ENCODE peak calls at places on chromosomes 13 and 19, in five cellular contexts. V is SJSA1, T is fibroblast of lung, J is gastrocnemius medialis, Z is AG04450. S is an unnamed sample.

GRCh38 chr19:15623711-15624318 is 8.8 kb downstream of the CYP4F8 start:
- DNase-seq in V (no peak), T (no peak), J (no peak), Z (no peak), S (no peak)

GRCh38 chr13:79631260-79631659 is 150.3 kb downstream of the NDFIP2 start:
- DNase-seq in V (no peak), T (peak), J (peak), Z (no peak), S (no peak)

GRCh38 chr13:44879452-44880058 is 109.7 kb downstream of the NUFIP1 start:
- DNase-seq in V (no peak), T (peak), J (no peak), Z (no peak), S (no peak)

GRCh38 chr19:14689598-14690503 is at the start of gene ZNF333:
- DNase-seq in V (peak), T (peak), J (peak), Z (peak), S (peak)

GRCh38 chr13:74194856-74195255 is 60.7 kb upstream of the KLF12 start:
- DNase-seq in V (no peak), T (peak), J (no peak), Z (no peak), S (no peak)

GRCh38 chr19:6110360-6110977 is at the start of gene RFX2:
- DNase-seq in V (peak), T (peak), J (peak), Z (peak), S (peak)

GRCh38 chr19:15293751-15294505 is 38.4 kb downstream of the BRD4 start:
- DNase-seq in V (no peak), T (no peak), J (no peak), Z (peak), S (no peak)

GRCh38 chr13:110902370-110902769 is 12.5 kb downstream of the ANKRD10 start:
- DNase-seq in V (no peak), T (peak), J (no peak), Z (no peak), S (no peak)

GRCh38 chr13:73464758-73465628 is 406.2 kb downstream of the KLF5 start:
- DNase-seq in V (no peak), T (no peak), J (peak), Z (no peak), S (no peak)

GRCh38 chr13:96020155-96020575 is 33.0 kb downstream of the UGGT2 start:
- DNase-seq in V (no peak), T (peak), J (peak), Z (peak), S (no peak)

GRCh38 chr19:18464646-18465045 is 26.7 kb upstream of the ISYNA1 start:
- DNase-seq in V (no peak), T (peak), J (peak), Z (peak), S (no peak)

GRCh38 chr19:39381910-39382611 is 8.8 kb downstream of the PAF1 start:
- DNase-seq in V (no peak), T (no peak), J (no peak), Z (no peak), S (no peak)

GRCh38 chr19:29467824-29468401 is 57.9 kb upstream of the VSTM2B start:
- DNase-seq in V (no peak), T (no peak), J (no peak), Z (no peak), S (no peak)

GRCh38 chr13:33832872-33833271 is 14.9 kb downstream of the RFC3 start:
- DNase-seq in V (no peak), T (no peak), J (no peak), Z (no peak), S (no peak)

GRCh38 chr19:48400018-48400742 is 6.7 kb downstream of the GRIN2D start:
- DNase-seq in V (peak), T (peak), J (peak), Z (no peak), S (no peak)

GRCh38 chr13:98221234-98221633 is 44.2 kb upstream of the RNF113B start:
- DNase-seq in V (no peak), T (no peak), J (no peak), Z (no peak), S (no peak)

GRCh38 chr19:57239982-57240310 is 486 bp upstream of the ZNF805 start:
- DNase-seq in V (no peak), T (no peak), J (no peak), Z (no peak), S (no peak)

GRCh38 chr13:98672947-98673545 is 79.4 kb downstream of the SLC15A1 start:
- DNase-seq in V (peak), T (peak), J (peak), Z (peak), S (no peak)

GRCh38 chr19:4972509-4973230 is 3.8 kb downstream of the KDM4B start:
- DNase-seq in V (no peak), T (peak), J (no peak), Z (no peak), S (no peak)

GRCh38 chr19:11735375-11735774 is 3.4 kb downstream of the ZNF823 start:
- DNase-seq in V (no peak), T (no peak), J (no peak), Z (no peak), S (no peak)

GRCh38 chr13:33263976-33264619 is 21.5 kb downstream of the STARD13 start:
- DNase-seq in V (no peak), T (no peak), J (peak), Z (no peak), S (no peak)

GRCh38 chr19:13099073-13099999 is 3.3 kb downstream of the LYL1 start:
- DNase-seq in V (no peak), T (no peak), J (peak), Z (no peak), S (no peak)

GRCh38 chr13:109275848-109276247 is 510.5 kb downstream of the IRS2 start:
- DNase-seq in V (peak), T (peak), J (peak), Z (no peak), S (no peak)

GRCh38 chr19:39046037-39046821 is 13.9 kb upstream of the FBXO27 start:
- DNase-seq in V (no peak), T (no peak), J (no peak), Z (no peak), S (no peak)

GRCh38 chr13:45682494-45683008 is 19.6 kb upstream of the CBY2 start:
- DNase-seq in V (no peak), T (no peak), J (no peak), Z (no peak), S (no peak)

GRCh38 chr19:7533281-7533819 is 2.2 kb upstream of the PNPLA6 start:
- DNase-seq in V (no peak), T (peak), J (peak), Z (no peak), S (no peak)

GRCh38 chr13:29954082-29955043 is 103.9 kb upstream of the UBL3 start:
- DNase-seq in V (no peak), T (no peak), J (no peak), Z (no peak), S (no peak)

GRCh38 chr19:18044825-18045304 is 36.9 kb downstream of the ARRDC2 start:
- DNase-seq in V (peak), T (peak), J (peak), Z (no peak), S (no peak)

GRCh38 chr19:11378319-11379189 is 4.1 kb downstream of the SWSAP1 start:
- DNase-seq in V (peak), T (peak), J (no peak), Z (no peak), S (no peak)

GRCh38 chr13:100811431-100811830 is 136.8 kb upstream of the TMTC4 start:
- DNase-seq in V (no peak), T (no peak), J (no peak), Z (no peak), S (no peak)

GRCh38 chr13:77883328-77883727 is 35.3 kb downstream of the EDNRB start:
- DNase-seq in V (no peak), T (no peak), J (no peak), Z (no peak), S (no peak)

GRCh38 chr19:36577271-36577996 is 4.3 kb upstream of the ZNF529 start:
- DNase-seq in V (no peak), T (peak), J (no peak), Z (no peak), S (no peak)
- H3K4me3 ChIP-seq in V (no peak), T (no peak), J (no peak), Z (no peak), S (no peak)

DNA sequence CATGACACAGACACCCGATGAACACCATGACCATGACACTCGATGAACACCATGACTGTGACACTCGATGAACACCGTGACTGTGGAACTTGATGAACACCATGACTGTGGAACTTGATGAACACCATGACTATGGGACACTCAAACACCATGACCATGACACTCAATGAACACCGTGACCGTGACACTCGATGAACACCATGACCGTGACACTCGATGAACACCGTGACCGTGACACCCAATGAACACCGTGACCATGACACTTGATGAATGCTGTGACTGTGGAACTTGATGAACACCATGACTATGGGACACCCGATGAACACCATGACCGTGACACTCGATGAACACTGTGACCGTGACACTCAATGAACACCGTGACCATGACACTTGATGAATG is 31.5 kb downstream of the ZFR2 start:
- DNase-seq in V (no peak), T (no peak), J (no peak), Z (no peak), S (no peak)
- H3K4me3 ChIP-seq in V (no peak), T (no peak), J (no peak), Z (no peak), S (no peak)

GRCh38 chr13:93307166-93307565 is 80.6 kb downstream of the GPC6 start:
- DNase-seq in V (no peak), T (peak), J (no peak), Z (no peak), S (no peak)
- H3K4me3 ChIP-seq in V (no peak), T (no peak), J (no peak), Z (no peak), S (no peak)

DNA sequence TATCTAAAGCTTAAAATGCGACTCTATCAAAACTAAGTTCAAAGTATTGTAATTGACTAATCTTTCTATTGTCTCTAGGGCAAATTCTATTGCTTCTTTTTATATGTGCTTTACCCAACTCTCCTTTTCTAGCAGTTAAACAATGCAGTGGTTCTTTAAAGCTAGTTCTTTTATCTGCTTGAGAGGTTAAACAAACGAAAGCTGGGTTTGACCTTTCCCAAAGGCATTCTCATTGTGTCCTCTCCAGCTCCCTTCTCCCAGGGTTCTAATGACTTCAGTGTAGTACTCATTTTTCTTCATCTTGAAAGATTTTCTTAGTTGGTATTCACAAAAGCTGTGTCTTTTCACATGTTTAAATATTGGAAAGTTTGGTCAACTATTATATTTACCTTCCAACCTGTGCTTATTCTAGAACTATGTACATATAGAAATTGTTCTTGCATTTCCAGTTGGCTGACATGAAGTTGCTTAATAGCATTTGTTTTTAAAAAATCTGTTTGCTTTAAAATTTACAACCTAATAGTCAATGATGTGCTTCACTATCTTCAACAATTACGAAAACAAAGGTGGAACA is 1.5 kb downstream of the WASF3 start:
- DNase-seq in V (no peak), T (no peak), J (no peak), Z (no peak), S (no peak)
- H3K4me3 ChIP-seq in V (no peak), T (peak), J (peak), Z (peak), S (peak)

DNA sequence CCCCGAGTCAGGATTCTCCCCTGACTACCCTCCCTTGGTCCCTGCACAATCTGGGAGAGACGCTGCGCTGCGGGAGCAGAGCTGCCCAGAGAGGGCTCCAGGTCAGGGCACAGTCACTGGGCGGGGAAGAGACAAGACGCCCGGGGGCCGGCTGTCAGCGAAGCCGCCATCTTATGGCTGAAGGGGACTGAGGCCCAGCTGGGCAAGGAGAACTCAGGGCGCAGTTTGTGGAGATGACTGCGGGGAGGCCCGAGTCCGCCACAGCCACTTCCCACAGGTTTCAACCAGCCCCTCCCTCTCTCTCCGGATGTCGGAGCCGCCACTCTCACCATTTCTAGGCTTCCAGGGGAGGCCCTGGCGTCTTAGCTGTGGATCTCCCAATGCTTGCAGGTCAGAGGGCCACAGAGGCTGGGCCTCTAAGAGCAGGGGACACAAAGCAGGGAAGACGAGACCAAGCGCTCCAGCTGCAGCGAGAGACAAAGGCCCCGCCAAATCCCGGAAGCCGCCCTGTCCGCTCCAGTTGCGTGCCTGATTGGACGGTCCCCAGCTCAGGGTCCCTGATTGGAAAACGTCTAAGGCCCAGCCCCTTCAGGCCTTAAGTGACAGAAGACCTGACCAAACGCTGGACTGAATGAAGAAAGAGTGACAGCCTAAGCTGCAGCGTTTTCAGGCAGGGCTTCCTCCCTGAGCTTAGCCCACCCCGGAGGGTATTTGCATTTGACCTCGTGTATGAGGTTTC is at the start of gene ZNF724:
- DNase-seq in V (peak), T (peak), J (peak), Z (peak), S (peak)
- H3K4me3 ChIP-seq in V (peak), T (peak), J (peak), Z (peak), S (peak)

GRCh38 chr19:55383279-55383788 is 758 bp downstream of the TMEM238 start:
- DNase-seq in V (no peak), T (no peak), J (no peak), Z (no peak), S (no peak)
- H3K4me3 ChIP-seq in V (no peak), T (peak), J (peak), Z (peak), S (peak)

S was measured in vagina.